ENCODE peak calls at places on chromosome 6, in four cellular contexts. One of them, this sample, is unnamed. For H3K79me2, the result is how much of the 10 kb centered on the place peaks cover.

GRCh38 chr6:42066156-42066555 is 15.8 kb downstream of the TAF8 start:
- DNase-seq in hepatocyte: no peak
- DNase-seq in fibroblast of lung: no peak
- DNase-seq in SK-N-SH: no peak
- DNase-seq in this sample: no peak

GRCh38 chr6:108559884-108560462 is 744 bp upstream of the FOXO3 start:
- DNase-seq in hepatocyte: peak
- DNase-seq in fibroblast of lung: peak
- DNase-seq in SK-N-SH: peak
- DNase-seq in this sample: peak

GRCh38 chr6:169803291-169803811 is 51.9 kb downstream of the ERMARD start:
- DNase-seq in hepatocyte: no peak
- DNase-seq in fibroblast of lung: no peak
- DNase-seq in SK-N-SH: no peak
- DNase-seq in this sample: no peak

GRCh38 chr6:44575644-44576043 is 188.1 kb downstream of the CDC5L start:
- DNase-seq in hepatocyte: no peak
- DNase-seq in fibroblast of lung: peak
- DNase-seq in SK-N-SH: no peak
- DNase-seq in this sample: peak

GRCh38 chr6:33895296-33895695 is 91.5 kb upstream of the MLN start:
- DNase-seq in hepatocyte: no peak
- DNase-seq in fibroblast of lung: no peak
- DNase-seq in SK-N-SH: no peak
- DNase-seq in this sample: no peak

GRCh38 chr6:150087336-150087735 is 18.4 kb upstream of the ULBP3 start:
- DNase-seq in hepatocyte: no peak
- DNase-seq in fibroblast of lung: no peak
- DNase-seq in SK-N-SH: no peak
- DNase-seq in this sample: no peak

GRCh38 chr6:5260111-5260620 is 584 bp downstream of the LYRM4 start:
- DNase-seq in hepatocyte: peak
- DNase-seq in fibroblast of lung: peak
- DNase-seq in SK-N-SH: no peak
- DNase-seq in this sample: peak

GRCh38 chr6:41111017-41111416 is 38.2 kb downstream of the NFYA start:
- DNase-seq in hepatocyte: no peak
- DNase-seq in fibroblast of lung: no peak
- DNase-seq in SK-N-SH: no peak
- DNase-seq in this sample: no peak

GRCh38 chr6:89999154-89999553 is 104.9 kb downstream of the GJA10 start:
- DNase-seq in hepatocyte: no peak
- DNase-seq in fibroblast of lung: peak
- DNase-seq in SK-N-SH: no peak
- DNase-seq in this sample: no peak

GRCh38 chr6:140956567-140957306 is 1176.0 kb upstream of the GJE1 start:
- DNase-seq in hepatocyte: no peak
- DNase-seq in fibroblast of lung: peak
- DNase-seq in SK-N-SH: no peak
- DNase-seq in this sample: no peak

GRCh38 chr6:168102093-168102985 is 23.3 kb upstream of the FRMD1 start:
- DNase-seq in hepatocyte: no peak
- DNase-seq in fibroblast of lung: no peak
- DNase-seq in SK-N-SH: no peak
- DNase-seq in this sample: peak

GRCh38 chr6:43951756-43952675 is 175.2 kb downstream of the MRPL14 start:
- DNase-seq in hepatocyte: no peak
- DNase-seq in fibroblast of lung: no peak
- DNase-seq in SK-N-SH: no peak
- DNase-seq in this sample: no peak

GRCh38 chr6:81589465-81590313 is 162.8 kb downstream of the TENT5A start:
- DNase-seq in hepatocyte: no peak
- DNase-seq in fibroblast of lung: no peak
- DNase-seq in SK-N-SH: no peak
- DNase-seq in this sample: no peak

GRCh38 chr6:112148103-112148502 is 60.7 kb downstream of the FAM229B start:
- DNase-seq in hepatocyte: no peak
- DNase-seq in fibroblast of lung: no peak
- DNase-seq in SK-N-SH: no peak
- DNase-seq in this sample: no peak

GRCh38 chr6:65706436-65706835 is 590 bp downstream of the EYS start:
- DNase-seq in hepatocyte: no peak
- DNase-seq in fibroblast of lung: no peak
- DNase-seq in SK-N-SH: no peak
- DNase-seq in this sample: no peak

GRCh38 chr6:113564401-113565161 is 292.6 kb upstream of the MARCKS start:
- DNase-seq in hepatocyte: peak
- DNase-seq in fibroblast of lung: peak
- DNase-seq in SK-N-SH: peak
- DNase-seq in this sample: peak

GRCh38 chr6:39568896-39569295 is 156.3 kb downstream of the KIF6 start:
- DNase-seq in hepatocyte: no peak
- DNase-seq in fibroblast of lung: peak
- DNase-seq in SK-N-SH: no peak
- DNase-seq in this sample: no peak

GRCh38 chr6:41022294-41022693 is 16.7 kb downstream of the UNC5CL start:
- DNase-seq in hepatocyte: peak
- DNase-seq in fibroblast of lung: peak
- DNase-seq in SK-N-SH: peak
- DNase-seq in this sample: peak

GRCh38 chr6:156031516-156031915 is 575.9 kb upstream of the NOX3 start:
- DNase-seq in hepatocyte: no peak
- DNase-seq in fibroblast of lung: no peak
- DNase-seq in SK-N-SH: no peak
- DNase-seq in this sample: no peak

GRCh38 chr6:151390276-151391020 is 911 bp downstream of the ZBTB2 start:
- DNase-seq in hepatocyte: peak
- DNase-seq in fibroblast of lung: peak
- DNase-seq in SK-N-SH: peak
- DNase-seq in this sample: peak

GRCh38 chr6:151387581-151387980 is 3.8 kb downstream of the ZBTB2 start:
- DNase-seq in hepatocyte: no peak
- DNase-seq in fibroblast of lung: peak
- DNase-seq in SK-N-SH: no peak
- DNase-seq in this sample: peak

GRCh38 chr6:151391021-151391470 is 313 bp downstream of the ZBTB2 start:
- DNase-seq in hepatocyte: peak
- DNase-seq in fibroblast of lung: peak
- DNase-seq in SK-N-SH: peak
- DNase-seq in this sample: peak

GRCh38 chr6:151389640-151390275 is 1.6 kb downstream of the ZBTB2 start:
- DNase-seq in hepatocyte: peak
- DNase-seq in fibroblast of lung: peak
- DNase-seq in SK-N-SH: peak
- DNase-seq in this sample: peak

DNA sequence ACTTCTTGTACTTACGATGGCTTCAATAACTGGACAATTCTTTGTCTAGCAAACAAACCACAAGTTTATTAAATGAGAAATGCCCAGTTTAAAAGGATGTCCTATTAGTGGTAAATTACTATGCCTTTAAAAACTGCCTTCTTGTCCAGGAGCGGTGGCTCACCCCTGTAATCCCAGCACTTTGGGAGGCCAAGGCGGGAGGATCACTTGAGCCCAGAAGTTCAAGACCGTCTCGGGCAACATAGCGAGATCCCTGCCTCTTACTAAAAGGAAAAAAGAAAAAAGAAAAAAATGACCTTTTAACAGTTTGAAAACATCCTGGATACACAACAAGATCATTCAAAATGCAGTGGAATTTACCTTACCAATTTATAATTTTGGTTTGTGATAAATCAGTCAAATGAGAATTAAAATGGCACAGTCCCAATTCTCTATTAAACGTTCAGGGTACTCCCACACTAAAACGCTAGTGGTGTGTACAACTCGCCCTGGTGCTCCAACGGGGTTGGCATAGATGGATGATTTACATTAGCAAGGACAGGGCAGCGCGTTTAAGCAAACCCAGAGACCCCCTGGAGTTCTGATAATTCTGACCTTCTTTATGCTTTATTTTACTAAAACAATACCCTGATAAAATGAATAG is 2.2 kb downstream of the ZBTB2 start:
- DNase-seq in hepatocyte: peak
- DNase-seq in fibroblast of lung: no peak
- DNase-seq in SK-N-SH: no peak
- DNase-seq in this sample: no peak
- H2AFZ ChIP-seq in hepatocyte: peak
- H2AFZ ChIP-seq in fibroblast of lung: no peak
- H2AFZ ChIP-seq in SK-N-SH: peak
- H2AFZ ChIP-seq in this sample: peak

GRCh38 chr6:138571585-138572199 is 72.4 kb upstream of the NHSL1 start:
- DNase-seq in hepatocyte: no peak
- DNase-seq in fibroblast of lung: peak
- DNase-seq in SK-N-SH: no peak
- DNase-seq in this sample: no peak

GRCh38 chr6:138571174-138571573 is 71.9 kb upstream of the NHSL1 start:
- DNase-seq in hepatocyte: peak
- DNase-seq in fibroblast of lung: peak
- DNase-seq in SK-N-SH: no peak
- DNase-seq in this sample: no peak

GRCh38 chr6:138572885-138573284 is 73.6 kb upstream of the NHSL1 start:
- DNase-seq in hepatocyte: no peak
- DNase-seq in fibroblast of lung: no peak
- DNase-seq in SK-N-SH: no peak
- DNase-seq in this sample: no peak

GRCh38 chr6:138570716-138571020 is 71.4 kb upstream of the NHSL1 start:
- DNase-seq in hepatocyte: no peak
- DNase-seq in fibroblast of lung: peak
- DNase-seq in SK-N-SH: no peak
- DNase-seq in this sample: no peak

DNA sequence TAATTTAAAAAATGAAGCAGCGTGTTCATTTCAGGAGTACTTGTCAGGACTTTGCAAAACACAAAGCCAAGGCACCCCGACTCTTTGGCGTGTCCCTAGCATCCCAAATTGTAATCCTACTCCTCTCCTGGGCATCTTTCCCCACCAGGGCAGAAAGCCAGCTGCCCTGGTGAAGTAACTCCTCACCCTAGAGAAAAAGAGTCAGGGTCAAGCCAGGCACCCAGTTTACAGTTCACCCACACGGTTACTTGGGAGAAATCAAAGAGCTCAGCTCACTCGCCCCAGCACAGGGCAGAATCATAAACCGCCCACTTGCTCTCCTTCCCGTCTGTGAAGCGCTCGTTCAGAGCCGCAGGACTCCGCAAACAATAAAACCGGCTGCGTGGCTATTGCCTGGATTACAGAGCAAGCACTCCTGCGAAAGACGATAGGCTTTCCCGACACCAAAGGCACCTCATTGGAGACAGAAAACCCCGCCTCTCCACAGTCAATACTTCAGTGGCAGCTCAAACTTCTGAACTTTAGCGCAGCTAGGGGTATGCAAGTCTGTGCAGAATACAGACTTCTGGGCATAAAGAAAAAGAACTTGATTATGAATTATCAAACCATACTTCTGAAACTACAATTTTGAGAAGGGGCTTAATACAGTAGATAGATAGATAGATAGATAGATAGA is 73.0 kb upstream of the NHSL1 start:
- DNase-seq in hepatocyte: peak
- DNase-seq in fibroblast of lung: peak
- DNase-seq in SK-N-SH: no peak
- DNase-seq in this sample: peak
- H3K79me2 ChIP-seq in hepatocyte: under half
- H3K79me2 ChIP-seq in fibroblast of lung: under half
- H3K79me2 ChIP-seq in SK-N-SH: under half
- H3K79me2 ChIP-seq in this sample: under half

GRCh38 chr6:16473184-16473907 is 235.0 kb downstream of the GMPR start:
- DNase-seq in hepatocyte: no peak
- DNase-seq in fibroblast of lung: no peak
- DNase-seq in SK-N-SH: no peak
- DNase-seq in this sample: no peak

GRCh38 chr6:16471222-16471784 is 232.9 kb downstream of the GMPR start:
- DNase-seq in hepatocyte: no peak
- DNase-seq in fibroblast of lung: peak
- DNase-seq in SK-N-SH: no peak
- DNase-seq in this sample: no peak

GRCh38 chr6:16471898-16472297 is 233.5 kb downstream of the GMPR start:
- DNase-seq in hepatocyte: no peak
- DNase-seq in fibroblast of lung: no peak
- DNase-seq in SK-N-SH: no peak
- DNase-seq in this sample: no peak

GRCh38 chr6:16473908-16474791 is 235.8 kb downstream of the GMPR start:
- DNase-seq in hepatocyte: no peak
- DNase-seq in fibroblast of lung: no peak
- DNase-seq in SK-N-SH: no peak
- DNase-seq in this sample: no peak

DNA sequence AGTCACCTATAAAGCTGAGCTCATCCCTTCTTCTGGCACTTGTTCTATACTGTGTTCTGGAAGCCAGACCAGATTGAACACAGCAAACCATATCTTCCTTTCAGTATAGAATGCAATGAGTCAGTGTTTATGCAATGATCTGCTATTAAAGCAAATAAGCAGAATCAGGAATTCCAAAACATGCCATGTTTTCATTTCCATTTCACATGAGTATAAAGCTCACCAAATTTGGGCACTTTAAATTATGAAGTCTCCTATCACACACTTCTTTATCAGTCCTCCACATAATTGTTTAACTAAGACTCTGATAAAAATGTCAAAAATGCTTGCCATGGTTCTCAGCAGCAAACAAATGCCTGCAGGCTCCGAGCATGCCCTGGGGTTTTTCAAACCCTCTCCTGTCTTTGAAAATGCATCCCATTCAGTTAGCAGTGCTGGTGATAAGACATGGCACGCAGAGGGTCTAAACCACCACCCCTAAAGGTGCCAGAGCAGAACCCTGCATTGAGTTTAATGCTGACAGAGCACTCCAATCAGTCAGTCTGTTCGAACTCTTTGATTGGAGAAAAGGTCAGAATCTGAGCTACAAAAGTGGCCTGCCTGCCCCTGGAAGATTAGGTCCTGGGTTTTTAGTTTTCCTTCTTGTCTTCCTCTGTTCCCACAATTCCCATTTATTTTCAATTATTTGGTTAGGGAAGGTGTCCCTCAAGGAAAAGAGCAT is 234.1 kb downstream of the GMPR start:
- DNase-seq in hepatocyte: no peak
- DNase-seq in fibroblast of lung: peak
- DNase-seq in SK-N-SH: no peak
- DNase-seq in this sample: no peak
- H3K4me2 ChIP-seq in hepatocyte: peak
- H3K4me2 ChIP-seq in fibroblast of lung: no peak
- H3K4me2 ChIP-seq in SK-N-SH: peak
- H3K4me2 ChIP-seq in this sample: peak

GRCh38 chr6:36247691-36248090 is 22.2 kb upstream of the PNPLA1 start:
- DNase-seq in hepatocyte: no peak
- DNase-seq in fibroblast of lung: peak
- DNase-seq in SK-N-SH: no peak
- DNase-seq in this sample: peak
- H2AFZ ChIP-seq in hepatocyte: no peak
- H2AFZ ChIP-seq in fibroblast of lung: no peak
- H2AFZ ChIP-seq in SK-N-SH: no peak
- H2AFZ ChIP-seq in this sample: no peak

DNA sequence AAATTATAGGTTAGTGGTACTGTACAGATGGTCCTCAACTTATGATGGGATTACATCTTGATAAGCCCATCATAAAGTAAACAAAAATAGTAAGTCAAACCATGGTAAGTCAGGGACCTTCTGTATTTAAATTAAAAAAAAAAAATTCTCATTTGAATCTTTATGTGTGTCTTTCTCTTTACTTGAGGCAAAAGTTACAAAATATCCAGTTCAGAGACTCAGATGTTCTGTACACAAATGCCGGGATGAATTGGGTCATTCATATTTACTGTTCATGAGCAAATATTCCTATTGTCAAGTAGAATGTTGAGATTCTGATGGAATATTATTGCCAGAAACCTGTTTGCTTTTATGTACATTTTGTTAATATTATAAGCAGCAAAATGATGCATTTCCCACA is 13.4 kb downstream of the PHACTR2 start:
- DNase-seq in hepatocyte: no peak
- DNase-seq in fibroblast of lung: no peak
- DNase-seq in SK-N-SH: no peak
- DNase-seq in this sample: no peak
- H3K79me2 ChIP-seq in hepatocyte: half or more
- H3K79me2 ChIP-seq in fibroblast of lung: under half
- H3K79me2 ChIP-seq in SK-N-SH: under half
- H3K79me2 ChIP-seq in this sample: half or more

This sample was measured in osteoblast.